ENCODE peak calls at places on chromosomes 12 and 14, in six cellular contexts. O is astrocyte of the spinal cord, P is H7, U is AG09309, N is ascending aorta, V is lung. H is an unnamed sample.

GRCh38 chr12:46160081-46160980 is 108.5 kb downstream of the SLC38A1 start:
- DNase-seq in O (peak; percentile 85), P (no peak), U (no peak), N (peak; percentile 70), V (no peak), H (no peak)

GRCh38 chr12:20810487-20810886 is at the start of gene SLCO1B3:
- DNase-seq in O (no peak), P (no peak), U (no peak), N (no peak), V (no peak), H (no peak)

GRCh38 chr14:101480022-101480746 is 81.1 kb upstream of the DIO3 start:
- DNase-seq in O (no peak), P (peak; percentile 26), U (no peak), N (peak; percentile 31), V (no peak), H (no peak)

GRCh38 chr12:67280088-67280487 is 10.9 kb downstream of the CAND1 start:
- DNase-seq in O (no peak), P (no peak), U (no peak), N (no peak), V (no peak), H (no peak)

GRCh38 chr14:94601961-94602391 is 10.2 kb upstream of the SERPINA3 start:
- DNase-seq in O (peak; percentile 93), P (peak; percentile 53), U (peak; percentile 59), N (peak; percentile 89), V (peak; percentile 44), H (no peak)

GRCh38 chr12:57479376-57480115 is at the start of gene ARHGAP9:
- DNase-seq in O (no peak), P (no peak), U (no peak), N (no peak), V (no peak), H (peak; percentile 62)

GRCh38 chr14:90828642-90829487 is 12.6 kb upstream of the TTC7B start:
- DNase-seq in O (no peak), P (no peak), U (no peak), N (no peak), V (no peak), H (peak; percentile 50)

GRCh38 chr12:109517619-109518018 is 40.2 kb downstream of the UBE3B start:
- DNase-seq in O (no peak), P (no peak), U (no peak), N (no peak), V (no peak), H (no peak)

GRCh38 chr12:47832263-47832933 is 12.7 kb upstream of the HDAC7 start:
- DNase-seq in O (no peak), P (no peak), U (no peak), N (no peak), V (no peak), H (peak; percentile 70)

GRCh38 chr12:90909069-90909676 is 45.8 kb downstream of the CCER1 start:
- DNase-seq in O (peak; percentile 65), P (peak; percentile 3), U (no peak), N (no peak), V (no peak), H (no peak)

DNA sequence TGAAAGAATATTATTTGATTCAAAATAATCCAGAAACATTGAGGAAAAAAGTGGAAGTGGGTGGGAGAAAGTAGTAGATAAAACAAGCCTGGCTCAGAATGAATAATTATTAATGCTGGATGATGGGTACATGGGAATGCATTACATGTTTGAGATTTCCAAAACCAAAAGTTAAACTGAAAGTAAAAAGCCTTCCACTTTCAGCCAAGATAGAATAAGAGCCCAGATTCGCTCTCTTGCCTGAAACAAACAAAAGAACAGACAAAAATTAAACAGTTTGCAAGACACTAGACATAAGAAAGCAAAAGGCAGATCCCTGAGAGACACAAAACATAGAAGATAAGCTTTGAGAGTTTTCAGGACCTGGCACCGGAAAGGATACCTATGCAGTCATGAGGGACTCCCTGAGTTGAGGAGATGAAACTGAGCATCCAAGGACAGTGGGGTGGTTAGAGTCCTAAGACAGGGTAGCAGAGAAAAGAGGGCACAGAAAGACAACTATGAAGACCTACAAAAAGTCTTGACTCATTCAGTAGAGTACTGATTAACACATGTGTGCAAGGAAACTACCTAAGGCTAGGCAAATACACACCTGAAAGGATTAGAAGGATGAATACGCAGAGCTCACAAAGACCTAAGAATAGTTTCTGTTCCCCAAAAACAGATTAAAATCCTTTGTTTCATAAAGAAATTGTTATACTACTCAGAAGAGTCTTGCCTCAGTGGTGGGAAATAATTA is 54.1 kb downstream of the CEP83 start:
- DNase-seq in O (no peak), P (no peak), U (no peak), N (no peak), V (no peak), H (peak; percentile 40)
- H3K4me3 ChIP-seq in O (no peak overlapping the region), P (no peak overlapping the region), U (peak overlapping the region; percentile 18), N (peak overlapping the region; percentile 50), V (no peak overlapping the region), H (peak overlapping the region; percentile 52)

GRCh38 chr12:81079280-81080076 is 1.6 kb downstream of the ACSS3 start:
- DNase-seq in O (no peak), P (no peak), U (no peak), N (no peak), V (no peak), H (no peak)

GRCh38 chr12:81077329-81077685 is 572 bp upstream of the ACSS3 start:
- DNase-seq in O (peak; percentile 43), P (peak; percentile 83), U (no peak), N (no peak), V (peak; percentile 46), H (no peak)

GRCh38 chr12:81078469-81079196 is 754 bp downstream of the ACSS3 start:
- DNase-seq in O (peak; percentile 66), P (peak; percentile 7), U (peak; percentile 24), N (peak; percentile 73), V (peak; percentile 31), H (no peak)

GRCh38 chr12:81075539-81075938 is 2.3 kb upstream of the ACSS3 start:
- DNase-seq in O (no peak), P (no peak), U (no peak), N (no peak), V (no peak), H (no peak)

GRCh38 chr12:81077686-81078441 is at the start of gene ACSS3:
- DNase-seq in O (peak; percentile 28), P (peak; percentile 81), U (no peak), N (peak; percentile 78), V (peak; percentile 65), H (no peak)
- H3K4me3 ChIP-seq in O (peak within 1 kb of the TSS; percentile 51), P (peak within 1 kb of the TSS; percentile 79), U (peak within 1 kb of the TSS; percentile 67), N (peak within 1 kb of the TSS; percentile 96), V (peak within 1 kb of the TSS; percentile 57), H (no peak within 1 kb of the TSS)

GRCh38 chr12:11759894-11760293 is 110.4 kb downstream of the ETV6 start:
- DNase-seq in O (no peak), P (no peak), U (no peak), N (no peak), V (no peak), H (no peak)

GRCh38 chr12:11765421-11765816 is 115.9 kb downstream of the ETV6 start:
- DNase-seq in O (peak; percentile 39), P (no peak), U (no peak), N (no peak), V (no peak), H (no peak)

GRCh38 chr12:11763760-11764520 is 114.5 kb downstream of the ETV6 start:
- DNase-seq in O (peak; percentile 72), P (no peak), U (peak; percentile 67), N (no peak), V (no peak), H (no peak)

GRCh38 chr12:11761869-11762567 is 112.5 kb downstream of the ETV6 start:
- DNase-seq in O (no peak), P (no peak), U (no peak), N (no peak), V (no peak), H (peak; percentile 80)

GRCh38 chr12:11762723-11763326 is 113.4 kb downstream of the ETV6 start:
- DNase-seq in O (no peak), P (no peak), U (no peak), N (no peak), V (no peak), H (peak; percentile 75)
- H3K4me3 ChIP-seq in O (no peak overlapping the region), P (no peak overlapping the region), U (no peak overlapping the region), N (no peak overlapping the region), V (no peak overlapping the region), H (no peak overlapping the region)

DNA sequence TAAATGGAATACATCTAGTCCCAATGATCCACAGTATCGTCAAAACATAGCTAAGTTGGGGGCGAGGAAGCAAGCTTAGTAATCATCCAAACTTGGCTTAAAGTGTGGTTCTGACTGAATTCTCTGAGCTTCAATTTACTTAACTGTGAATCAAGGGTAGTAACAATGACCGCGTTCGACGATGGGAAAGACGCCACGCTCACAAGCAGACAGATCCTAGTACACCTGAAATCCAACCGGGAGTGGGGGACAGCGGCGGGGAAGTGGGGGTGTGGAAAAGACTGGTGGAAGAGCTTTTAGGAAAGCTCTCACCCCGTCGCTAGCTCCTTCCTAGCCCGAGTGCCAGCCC is 433 bp downstream of the COX16 start:
- DNase-seq in O (no peak), P (no peak), U (no peak), N (no peak), V (no peak), H (no peak)
- H3K4me3 ChIP-seq in O (peak overlapping the region; percentile 91), P (peak overlapping the region; percentile 70), U (peak overlapping the region; percentile 84), N (peak overlapping the region; percentile 75), V (peak overlapping the region; percentile 75), H (peak overlapping the region; percentile 74)

DNA sequence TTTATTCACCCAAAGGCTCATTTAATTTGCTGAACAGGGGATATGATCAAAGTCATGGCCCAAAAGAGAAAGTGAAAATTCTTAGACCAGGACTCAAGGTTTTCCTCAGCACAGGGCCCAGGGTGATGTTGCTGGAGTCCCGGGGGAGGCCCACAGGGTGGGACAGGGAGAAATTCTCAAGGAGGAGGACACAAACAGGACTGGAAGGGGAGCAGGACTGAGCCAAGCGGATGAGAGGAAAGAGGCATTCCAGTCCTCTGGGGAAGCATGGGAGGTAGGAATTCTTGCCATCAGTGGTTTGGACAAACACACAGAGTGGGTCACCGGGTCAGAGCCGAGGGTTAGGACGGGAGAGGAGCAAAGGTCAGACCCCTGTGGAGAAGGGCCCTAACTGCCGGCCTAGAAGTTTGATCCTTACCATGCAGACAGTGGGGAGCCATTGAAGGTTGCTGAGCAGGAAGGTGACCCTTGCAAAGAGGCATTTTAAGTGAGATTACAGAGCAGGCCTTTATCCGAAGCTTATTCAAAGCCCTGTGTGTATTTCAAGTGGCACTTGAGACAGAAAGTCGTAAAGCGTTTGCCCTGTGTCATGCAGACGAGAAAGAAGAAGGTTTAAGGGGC is 68.4 kb upstream of the PTGR2 start:
- DNase-seq in O (peak; percentile 22), P (no peak), U (no peak), N (no peak), V (no peak), H (no peak)
- H3K4me3 ChIP-seq in O (no peak overlapping the region), P (no peak overlapping the region), U (no peak overlapping the region), N (peak overlapping the region; percentile 19), V (no peak overlapping the region), H (no peak overlapping the region)

GRCh38 chr12:130162267-130162666 is at the start of gene FZD10:
- DNase-seq in O (no peak), P (peak; percentile 96), U (no peak), N (no peak), V (no peak), H (no peak)
- H3K4me3 ChIP-seq in O (peak within 1 kb of the TSS; percentile 2), P (peak within 1 kb of the TSS; percentile 52), U (no peak within 1 kb of the TSS), N (peak within 1 kb of the TSS; percentile 48), V (peak within 1 kb of the TSS; percentile 24), H (no peak within 1 kb of the TSS)

H was measured in GM06990.